ENCODE peak calls at places on chromosomes 16 and 17, in nine cellular contexts. One of them, this sample, is unnamed.

GRCh38 chr17:55730808-55731207 is 8.1 kb upstream of the TMEM100 start:
- DNase-seq in choroid plexus epithelial cell: peak
- DNase-seq in prostate gland: no peak
- DNase-seq in lower leg skin: no peak
- DNase-seq in fibroblast of lung: peak
- DNase-seq in H1: no peak
- DNase-seq in cardiac muscle cell: peak
- DNase-seq in AG04450: no peak
- DNase-seq in dorsolateral prefrontal cortex: no peak
- DNase-seq in this sample: peak

GRCh38 chr17:79513805-79514535 is 96.9 kb downstream of the RBFOX3 start:
- DNase-seq in choroid plexus epithelial cell: no peak
- DNase-seq in prostate gland: no peak
- DNase-seq in lower leg skin: no peak
- DNase-seq in fibroblast of lung: no peak
- DNase-seq in H1: no peak
- DNase-seq in cardiac muscle cell: no peak
- DNase-seq in AG04450: no peak
- DNase-seq in dorsolateral prefrontal cortex: no peak
- DNase-seq in this sample: no peak

GRCh38 chr17:47742319-47743181 is 9.5 kb downstream of the TBX21 start:
- DNase-seq in choroid plexus epithelial cell: no peak
- DNase-seq in prostate gland: no peak
- DNase-seq in lower leg skin: no peak
- DNase-seq in fibroblast of lung: no peak
- DNase-seq in H1: peak
- DNase-seq in cardiac muscle cell: peak
- DNase-seq in AG04450: no peak
- DNase-seq in dorsolateral prefrontal cortex: no peak
- DNase-seq in this sample: no peak

GRCh38 chr17:20063665-20064648 is 54.8 kb downstream of the SPECC1 start:
- DNase-seq in choroid plexus epithelial cell: peak
- DNase-seq in prostate gland: peak
- DNase-seq in lower leg skin: peak
- DNase-seq in fibroblast of lung: peak
- DNase-seq in H1: no peak
- DNase-seq in cardiac muscle cell: peak
- DNase-seq in AG04450: peak
- DNase-seq in dorsolateral prefrontal cortex: peak
- DNase-seq in this sample: peak

GRCh38 chr17:80629298-80630028 is 84.8 kb downstream of the RPTOR start:
- DNase-seq in choroid plexus epithelial cell: no peak
- DNase-seq in prostate gland: no peak
- DNase-seq in lower leg skin: peak
- DNase-seq in fibroblast of lung: no peak
- DNase-seq in H1: no peak
- DNase-seq in cardiac muscle cell: no peak
- DNase-seq in AG04450: no peak
- DNase-seq in dorsolateral prefrontal cortex: no peak
- DNase-seq in this sample: no peak

GRCh38 chr16:84091460-84091859 is 25.3 kb downstream of the MBTPS1 start:
- DNase-seq in choroid plexus epithelial cell: no peak
- DNase-seq in prostate gland: no peak
- DNase-seq in lower leg skin: no peak
- DNase-seq in fibroblast of lung: no peak
- DNase-seq in H1: no peak
- DNase-seq in cardiac muscle cell: no peak
- DNase-seq in AG04450: no peak
- DNase-seq in dorsolateral prefrontal cortex: no peak
- DNase-seq in this sample: no peak

GRCh38 chr17:19325542-19325941 is 37.0 kb downstream of the B9D1 start:
- DNase-seq in choroid plexus epithelial cell: no peak
- DNase-seq in prostate gland: no peak
- DNase-seq in lower leg skin: no peak
- DNase-seq in fibroblast of lung: no peak
- DNase-seq in H1: no peak
- DNase-seq in cardiac muscle cell: no peak
- DNase-seq in AG04450: no peak
- DNase-seq in dorsolateral prefrontal cortex: no peak
- DNase-seq in this sample: no peak

GRCh38 chr17:6108382-6108781 is 38.2 kb downstream of the WSCD1 start:
- DNase-seq in choroid plexus epithelial cell: no peak
- DNase-seq in prostate gland: no peak
- DNase-seq in lower leg skin: no peak
- DNase-seq in fibroblast of lung: no peak
- DNase-seq in H1: no peak
- DNase-seq in cardiac muscle cell: no peak
- DNase-seq in AG04450: no peak
- DNase-seq in dorsolateral prefrontal cortex: no peak
- DNase-seq in this sample: no peak

GRCh38 chr16:57422026-57422944 is 17.7 kb downstream of the CCL17 start:
- DNase-seq in choroid plexus epithelial cell: peak
- DNase-seq in prostate gland: peak
- DNase-seq in lower leg skin: no peak
- DNase-seq in fibroblast of lung: peak
- DNase-seq in H1: peak
- DNase-seq in cardiac muscle cell: peak
- DNase-seq in AG04450: peak
- DNase-seq in dorsolateral prefrontal cortex: no peak
- DNase-seq in this sample: peak

GRCh38 chr17:34370997-34371395 is 8.0 kb upstream of the CCL1 start:
- DNase-seq in choroid plexus epithelial cell: no peak
- DNase-seq in prostate gland: peak
- DNase-seq in lower leg skin: no peak
- DNase-seq in fibroblast of lung: no peak
- DNase-seq in H1: no peak
- DNase-seq in cardiac muscle cell: no peak
- DNase-seq in AG04450: no peak
- DNase-seq in dorsolateral prefrontal cortex: no peak
- DNase-seq in this sample: no peak

GRCh38 chr17:11900103-11900502 is 97.2 kb downstream of the ZNF18 start:
- DNase-seq in choroid plexus epithelial cell: no peak
- DNase-seq in prostate gland: no peak
- DNase-seq in lower leg skin: no peak
- DNase-seq in fibroblast of lung: no peak
- DNase-seq in H1: no peak
- DNase-seq in cardiac muscle cell: peak
- DNase-seq in AG04450: no peak
- DNase-seq in dorsolateral prefrontal cortex: no peak
- DNase-seq in this sample: no peak

GRCh38 chr16:48596326-48596725 is 13.7 kb downstream of the N4BP1 start:
- DNase-seq in choroid plexus epithelial cell: no peak
- DNase-seq in prostate gland: no peak
- DNase-seq in lower leg skin: no peak
- DNase-seq in fibroblast of lung: no peak
- DNase-seq in H1: no peak
- DNase-seq in cardiac muscle cell: peak
- DNase-seq in AG04450: no peak
- DNase-seq in dorsolateral prefrontal cortex: no peak
- DNase-seq in this sample: no peak

GRCh38 chr17:9285602-9286001 is 264.3 kb downstream of the NTN1 start:
- DNase-seq in choroid plexus epithelial cell: no peak
- DNase-seq in prostate gland: no peak
- DNase-seq in lower leg skin: no peak
- DNase-seq in fibroblast of lung: no peak
- DNase-seq in H1: no peak
- DNase-seq in cardiac muscle cell: no peak
- DNase-seq in AG04450: no peak
- DNase-seq in dorsolateral prefrontal cortex: no peak
- DNase-seq in this sample: no peak

GRCh38 chr17:10210151-10210574 is 11.8 kb upstream of the GAS7 start:
- DNase-seq in choroid plexus epithelial cell: peak
- DNase-seq in prostate gland: peak
- DNase-seq in lower leg skin: no peak
- DNase-seq in fibroblast of lung: peak
- DNase-seq in H1: peak
- DNase-seq in cardiac muscle cell: peak
- DNase-seq in AG04450: no peak
- DNase-seq in dorsolateral prefrontal cortex: no peak
- DNase-seq in this sample: peak

GRCh38 chr17:50055426-50056216 is at the start of gene ITGA3:
- DNase-seq in choroid plexus epithelial cell: peak
- DNase-seq in prostate gland: peak
- DNase-seq in lower leg skin: peak
- DNase-seq in fibroblast of lung: peak
- DNase-seq in H1: peak
- DNase-seq in cardiac muscle cell: peak
- DNase-seq in AG04450: no peak
- DNase-seq in dorsolateral prefrontal cortex: peak
- DNase-seq in this sample: peak

GRCh38 chr17:40340880-40341807 is 23.4 kb downstream of the GJD3 start:
- DNase-seq in choroid plexus epithelial cell: peak
- DNase-seq in prostate gland: peak
- DNase-seq in lower leg skin: peak
- DNase-seq in fibroblast of lung: peak
- DNase-seq in H1: peak
- DNase-seq in cardiac muscle cell: peak
- DNase-seq in AG04450: no peak
- DNase-seq in dorsolateral prefrontal cortex: peak
- DNase-seq in this sample: peak

GRCh38 chr16:53768593-53768992 is 64.6 kb downstream of the FTO start:
- DNase-seq in choroid plexus epithelial cell: peak
- DNase-seq in prostate gland: peak
- DNase-seq in lower leg skin: no peak
- DNase-seq in fibroblast of lung: peak
- DNase-seq in H1: no peak
- DNase-seq in cardiac muscle cell: peak
- DNase-seq in AG04450: peak
- DNase-seq in dorsolateral prefrontal cortex: no peak
- DNase-seq in this sample: peak

GRCh38 chr17:81189670-81190530 is 23.9 kb upstream of the AATK start:
- DNase-seq in choroid plexus epithelial cell: peak
- DNase-seq in prostate gland: no peak
- DNase-seq in lower leg skin: no peak
- DNase-seq in fibroblast of lung: no peak
- DNase-seq in H1: no peak
- DNase-seq in cardiac muscle cell: peak
- DNase-seq in AG04450: no peak
- DNase-seq in dorsolateral prefrontal cortex: peak
- DNase-seq in this sample: no peak

GRCh38 chr17:33292981-33293867 is at the start of gene ASIC2:
- DNase-seq in choroid plexus epithelial cell: no peak
- DNase-seq in prostate gland: no peak
- DNase-seq in lower leg skin: no peak
- DNase-seq in fibroblast of lung: no peak
- DNase-seq in H1: peak
- DNase-seq in cardiac muscle cell: no peak
- DNase-seq in AG04450: no peak
- DNase-seq in dorsolateral prefrontal cortex: peak
- DNase-seq in this sample: peak

GRCh38 chr16:78665373-78665772 is 565.9 kb downstream of the WWOX start:
- DNase-seq in choroid plexus epithelial cell: no peak
- DNase-seq in prostate gland: no peak
- DNase-seq in lower leg skin: peak
- DNase-seq in fibroblast of lung: no peak
- DNase-seq in H1: no peak
- DNase-seq in cardiac muscle cell: peak
- DNase-seq in AG04450: no peak
- DNase-seq in dorsolateral prefrontal cortex: no peak
- DNase-seq in this sample: no peak

GRCh38 chr16:70582280-70582978 is 58.8 kb downstream of the SF3B3 start:
- DNase-seq in choroid plexus epithelial cell: peak
- DNase-seq in prostate gland: no peak
- DNase-seq in lower leg skin: no peak
- DNase-seq in fibroblast of lung: no peak
- DNase-seq in H1: no peak
- DNase-seq in cardiac muscle cell: no peak
- DNase-seq in AG04450: no peak
- DNase-seq in dorsolateral prefrontal cortex: no peak
- DNase-seq in this sample: no peak

GRCh38 chr16:78211951-78212350 is 112.5 kb downstream of the WWOX start:
- DNase-seq in choroid plexus epithelial cell: no peak
- DNase-seq in prostate gland: peak
- DNase-seq in lower leg skin: no peak
- DNase-seq in fibroblast of lung: no peak
- DNase-seq in H1: peak
- DNase-seq in cardiac muscle cell: no peak
- DNase-seq in AG04450: no peak
- DNase-seq in dorsolateral prefrontal cortex: no peak
- DNase-seq in this sample: no peak

GRCh38 chr17:29196784-29197515 is 16.8 kb upstream of the MYO18A start:
- DNase-seq in choroid plexus epithelial cell: no peak
- DNase-seq in prostate gland: no peak
- DNase-seq in lower leg skin: peak
- DNase-seq in fibroblast of lung: no peak
- DNase-seq in H1: no peak
- DNase-seq in cardiac muscle cell: no peak
- DNase-seq in AG04450: no peak
- DNase-seq in dorsolateral prefrontal cortex: no peak
- DNase-seq in this sample: no peak

GRCh38 chr16:22099256-22099975 is 7.1 kb downstream of the VWA3A start:
- DNase-seq in choroid plexus epithelial cell: no peak
- DNase-seq in prostate gland: no peak
- DNase-seq in lower leg skin: no peak
- DNase-seq in fibroblast of lung: no peak
- DNase-seq in H1: no peak
- DNase-seq in cardiac muscle cell: no peak
- DNase-seq in AG04450: no peak
- DNase-seq in dorsolateral prefrontal cortex: no peak
- DNase-seq in this sample: no peak
- TF ChIP-seq CTCF in choroid plexus epithelial cell: no peak
- TF ChIP-seq CTCF in prostate gland: no peak
- TF ChIP-seq CTCF in lower leg skin: no peak
- TF ChIP-seq CTCF in fibroblast of lung: no peak
- TF ChIP-seq CTCF in H1: no peak
- TF ChIP-seq CTCF in cardiac muscle cell: no peak
- TF ChIP-seq CTCF in AG04450: no peak
- TF ChIP-seq CTCF in dorsolateral prefrontal cortex: no peak
- TF ChIP-seq CTCF in this sample: no peak

GRCh38 chr17:179721-180379 is 1.6 kb downstream of the DOC2B start:
- DNase-seq in choroid plexus epithelial cell: no peak
- DNase-seq in prostate gland: no peak
- DNase-seq in lower leg skin: no peak
- DNase-seq in fibroblast of lung: no peak
- DNase-seq in H1: peak
- DNase-seq in cardiac muscle cell: no peak
- DNase-seq in AG04450: no peak
- DNase-seq in dorsolateral prefrontal cortex: no peak
- DNase-seq in this sample: no peak
- H3K4me3 ChIP-seq in choroid plexus epithelial cell: no peak
- H3K4me3 ChIP-seq in prostate gland: peak
- H3K4me3 ChIP-seq in lower leg skin: peak
- H3K4me3 ChIP-seq in fibroblast of lung: no peak
- H3K4me3 ChIP-seq in H1: peak
- H3K4me3 ChIP-seq in cardiac muscle cell: peak
- H3K4me3 ChIP-seq in AG04450: no peak
- H3K4me3 ChIP-seq in dorsolateral prefrontal cortex: peak
- H3K4me3 ChIP-seq in this sample: no peak

GRCh38 chr17:61307905-61308886 is 91.4 kb upstream of the TBX2 start:
- DNase-seq in choroid plexus epithelial cell: peak
- DNase-seq in prostate gland: no peak
- DNase-seq in lower leg skin: no peak
- DNase-seq in fibroblast of lung: peak
- DNase-seq in H1: no peak
- DNase-seq in cardiac muscle cell: peak
- DNase-seq in AG04450: peak
- DNase-seq in dorsolateral prefrontal cortex: no peak
- DNase-seq in this sample: peak
- TF ChIP-seq CTCF in choroid plexus epithelial cell: peak
- TF ChIP-seq CTCF in prostate gland: no peak
- TF ChIP-seq CTCF in lower leg skin: no peak
- TF ChIP-seq CTCF in fibroblast of lung: peak
- TF ChIP-seq CTCF in H1: no peak
- TF ChIP-seq CTCF in cardiac muscle cell: no peak
- TF ChIP-seq CTCF in AG04450: peak
- TF ChIP-seq CTCF in dorsolateral prefrontal cortex: no peak
- TF ChIP-seq CTCF in this sample: peak

GRCh38 chr16:47141773-47142468 is 1.8 kb downstream of the NETO2 start:
- DNase-seq in choroid plexus epithelial cell: peak
- DNase-seq in prostate gland: peak
- DNase-seq in lower leg skin: peak
- DNase-seq in fibroblast of lung: peak
- DNase-seq in H1: peak
- DNase-seq in cardiac muscle cell: peak
- DNase-seq in AG04450: peak
- DNase-seq in dorsolateral prefrontal cortex: peak
- DNase-seq in this sample: peak
- H3K4me3 ChIP-seq in choroid plexus epithelial cell: peak
- H3K4me3 ChIP-seq in prostate gland: peak
- H3K4me3 ChIP-seq in lower leg skin: no peak
- H3K4me3 ChIP-seq in fibroblast of lung: peak
- H3K4me3 ChIP-seq in H1: peak
- H3K4me3 ChIP-seq in cardiac muscle cell: peak
- H3K4me3 ChIP-seq in AG04450: peak
- H3K4me3 ChIP-seq in dorsolateral prefrontal cortex: peak
- H3K4me3 ChIP-seq in this sample: peak

This sample was measured in foreskin fibroblast.